ENCODE peak calls at places on chromosomes 5 and 9, in eight cellular contexts. J, H, M, T, V, C, U and S are unnamed samples.

GRCh38 chr9:12738296-12738695 is 36.5 kb upstream of the LURAP1L start:
- DNase-seq in J (no peak), H (no peak), M (no peak), T (no peak), V (no peak), C (no peak), U (no peak), S (no peak)

GRCh38 chr9:97041898-97042297 is 3.0 kb upstream of the CTSV start:
- DNase-seq in J (no peak), H (no peak), M (no peak), T (no peak), V (no peak), C (no peak), U (peak), S (no peak)

GRCh38 chr5:150227606-150228273 is 37.9 kb downstream of the SLC6A7 start:
- DNase-seq in J (no peak), H (no peak), M (peak), T (no peak), V (peak), C (no peak), U (no peak), S (no peak)

GRCh38 chr9:124041817-124042116 is 30.2 kb downstream of the LHX2 start:
- DNase-seq in J (no peak), H (no peak), M (no peak), T (no peak), V (no peak), C (no peak), U (no peak), S (no peak)

GRCh38 chr9:94870793-94871558 is 144.5 kb downstream of the AOPEP start:
- DNase-seq in J (peak), H (no peak), M (no peak), T (no peak), V (no peak), C (no peak), U (peak), S (no peak)

GRCh38 chr5:43889238-43889637 is 286.3 kb downstream of the NNT start:
- DNase-seq in J (no peak), H (no peak), M (peak), T (no peak), V (peak), C (no peak), U (no peak), S (no peak)

GRCh38 chr9:22005083-22005699 is 3.9 kb downstream of the CDKN2B start:
- DNase-seq in J (no peak), H (no peak), M (peak), T (peak), V (no peak), C (no peak), U (no peak), S (no peak)

GRCh38 chr5:74243634-74244033 is 396.9 kb downstream of the ENC1 start:
- DNase-seq in J (no peak), H (no peak), M (no peak), T (peak), V (peak), C (no peak), U (no peak), S (no peak)

DNA sequence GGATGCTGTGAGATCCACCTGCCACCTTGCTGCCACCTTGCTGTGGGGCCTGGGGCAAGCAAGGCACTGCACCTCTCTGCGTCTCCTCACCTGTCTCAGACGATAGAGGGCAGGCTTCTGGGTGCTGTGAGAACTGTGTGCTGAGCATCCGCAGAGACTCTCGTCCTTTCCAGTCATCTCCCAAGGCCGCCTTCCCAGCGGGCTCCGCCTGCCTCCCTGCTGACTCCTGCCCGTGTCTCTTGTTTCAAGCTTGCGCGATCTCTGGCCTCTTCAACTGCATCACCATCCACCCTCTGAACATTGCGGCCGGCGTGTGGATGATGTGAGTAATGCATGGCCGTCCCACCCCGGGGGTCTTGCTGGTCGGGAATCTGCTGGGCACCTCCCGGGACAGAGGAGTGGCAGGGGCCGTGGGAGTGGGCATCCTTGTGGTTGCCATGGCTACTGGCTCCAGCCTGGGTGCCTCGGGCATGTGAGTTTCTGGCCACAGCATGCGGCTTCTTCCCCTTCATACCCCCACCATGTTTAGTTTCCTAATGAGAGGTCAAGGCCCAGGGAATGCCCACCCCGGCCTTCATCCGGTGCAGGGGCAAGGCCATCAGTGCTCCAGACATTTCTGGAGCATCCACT is 3.6 kb downstream of the CACFD1 start:
- DNase-seq in J (no peak), H (no peak), M (no peak), T (no peak), V (no peak), C (no peak), U (no peak), S (no peak)
- TF ChIP-seq CTCF in J (no peak), H (no peak), M (no peak), T (no peak), V (no peak), C (no peak), U (peak), S (no peak)

DNA sequence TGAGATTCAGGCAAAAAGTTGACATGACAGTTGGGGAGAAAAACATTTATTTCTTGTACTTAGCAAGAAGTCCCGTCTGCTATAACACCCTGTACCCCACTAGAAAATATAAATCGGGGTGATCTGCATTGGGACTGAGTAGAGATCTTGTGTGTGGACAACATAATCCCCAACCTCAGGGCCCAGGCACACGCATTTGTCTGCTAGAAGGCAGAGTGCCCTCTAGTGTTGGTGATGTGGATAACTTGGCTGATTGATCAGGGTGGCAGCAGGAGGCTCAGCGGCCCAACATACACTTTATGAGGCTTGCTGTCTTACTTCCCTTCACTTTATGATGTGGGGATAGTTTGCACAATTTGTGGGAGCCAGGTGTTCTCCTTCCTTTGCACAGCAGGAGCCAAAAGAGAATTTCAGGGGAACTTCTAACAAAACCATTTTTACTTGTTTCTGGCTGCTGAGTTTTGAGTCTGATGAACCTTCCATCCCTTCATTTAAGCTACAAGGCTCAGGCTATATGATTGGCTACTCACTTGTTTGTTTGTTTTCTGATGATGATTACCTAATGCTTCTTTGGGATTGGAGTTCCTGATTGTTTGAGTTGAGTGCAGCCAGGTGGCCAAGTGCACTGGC is 263.2 kb downstream of the DMAC1 start:
- DNase-seq in J (peak), H (no peak), M (peak), T (peak), V (peak), C (no peak), U (peak), S (no peak)
- TF ChIP-seq CTCF in J (peak), H (peak), M (peak), T (peak), V (peak), C (peak), U (peak), S (peak)

GRCh38 chr9:7180247-7180646 is 422.5 kb downstream of the KDM4C start:
- DNase-seq in J (no peak), H (no peak), M (no peak), T (no peak), V (no peak), C (no peak), U (no peak), S (no peak)

GRCh38 chr9:7185612-7186011 is 427.8 kb downstream of the KDM4C start:
- DNase-seq in J (no peak), H (no peak), M (peak), T (peak), V (peak), C (no peak), U (no peak), S (peak)

GRCh38 chr9:7186175-7186574 is 428.4 kb downstream of the KDM4C start:
- DNase-seq in J (no peak), H (no peak), M (peak), T (peak), V (peak), C (no peak), U (peak), S (no peak)
- TF ChIP-seq CTCF in J (no peak), H (no peak), M (peak), T (peak), V (peak), C (peak), U (peak), S (no peak)

GRCh38 chr5:137507150-137507549 is 8.0 kb upstream of the SPOCK1 start:
- DNase-seq in J (no peak), H (no peak), M (no peak), T (no peak), V (no peak), C (no peak), U (no peak), S (no peak)
- TF ChIP-seq CTCF in J (no peak), H (no peak), M (no peak), T (no peak), V (no peak), C (no peak), U (no peak), S (no peak)

GRCh38 chr5:77232545-77232944 is 22.1 kb downstream of the PDE8B start:
- DNase-seq in J (no peak), H (no peak), M (no peak), T (no peak), V (no peak), C (no peak), U (no peak), S (no peak)

GRCh38 chr5:77232959-77233358 is 22.5 kb downstream of the PDE8B start:
- DNase-seq in J (no peak), H (no peak), M (no peak), T (no peak), V (no peak), C (no peak), U (no peak), S (no peak)

GRCh38 chr5:77231470-77232138 is 21.1 kb downstream of the PDE8B start:
- DNase-seq in J (no peak), H (no peak), M (no peak), T (no peak), V (no peak), C (no peak), U (no peak), S (no peak)

GRCh38 chr5:77229887-77230286 is 19.4 kb downstream of the PDE8B start:
- DNase-seq in J (no peak), H (no peak), M (no peak), T (no peak), V (no peak), C (no peak), U (no peak), S (no peak)

DNA sequence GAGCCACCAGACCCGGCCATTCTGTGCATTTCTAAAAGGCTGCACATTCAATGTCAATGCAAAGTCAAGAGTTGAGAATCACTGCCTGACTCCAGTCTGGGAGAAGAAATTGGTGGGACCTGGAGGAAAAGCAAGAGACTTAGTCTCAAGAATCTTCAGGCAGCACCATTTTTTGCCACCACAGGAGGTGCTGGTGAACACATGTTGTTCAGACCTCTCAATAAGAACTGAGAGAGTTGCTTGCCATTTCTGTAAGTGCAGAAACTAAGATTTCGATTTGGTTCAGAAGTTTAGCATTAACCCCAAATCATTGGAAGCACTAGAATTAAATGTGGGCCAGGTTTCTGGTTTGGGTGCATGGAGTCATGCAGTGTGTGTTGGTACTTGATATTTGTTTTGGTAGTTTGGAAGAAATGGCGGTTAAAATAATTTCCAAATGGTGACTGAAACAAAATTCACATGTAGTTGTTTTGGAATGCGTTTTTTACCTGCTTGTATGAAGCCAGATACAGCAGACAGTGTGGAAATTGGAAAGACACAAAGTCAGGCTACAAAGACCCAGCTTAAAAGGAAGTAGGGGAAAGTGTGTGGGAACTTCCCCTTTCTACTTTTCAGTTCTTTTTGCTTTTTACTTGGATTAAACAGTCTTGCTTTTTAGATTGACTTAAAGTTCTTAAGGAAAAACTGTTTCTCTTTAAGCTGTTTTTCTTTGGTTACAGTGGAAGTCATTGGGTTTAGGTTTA is 20.4 kb downstream of the PDE8B start:
- DNase-seq in J (no peak), H (no peak), M (peak), T (no peak), V (peak), C (no peak), U (no peak), S (no peak)
- TF ChIP-seq CTCF in J (no peak), H (no peak), M (peak), T (no peak), V (peak), C (no peak), U (no peak), S (no peak)